ENCODE peak calls at places on chromosome 1, in four cellular contexts. D is CD8-positive, alpha-beta T cell; O is fibroblast of the aortic adventitia; T is endodermal cell. M is an unnamed sample.

GRCh38 chr1:218658899-218659298 is 313.8 kb downstream of the TGFB2 start:
- DNase-seq in D (no peak), O (peak), T (no peak), M (peak)

GRCh38 chr1:16141573-16142336 is 14.1 kb downstream of the EPHA2 start:
- DNase-seq in D (no peak), O (no peak), T (no peak), M (no peak)

GRCh38 chr1:9313576-9313975 is 20.9 kb downstream of the SPSB1 start:
- DNase-seq in D (no peak), O (no peak), T (no peak), M (no peak)

GRCh38 chr1:43421396-43421795 is 31.7 kb downstream of the SZT2 start:
- DNase-seq in D (no peak), O (no peak), T (no peak), M (no peak)

GRCh38 chr1:155844860-155845259 is 12.2 kb downstream of the GON4L start:
- DNase-seq in D (no peak), O (no peak), T (no peak), M (no peak)

GRCh38 chr1:201480231-201481003 is 11.4 kb upstream of the PHLDA3 start:
- DNase-seq in D (peak), O (peak), T (peak), M (peak)

GRCh38 chr1:227768640-227769039 is 33.4 kb downstream of the SNAP47 start:
- DNase-seq in D (no peak), O (no peak), T (no peak), M (no peak)

GRCh38 chr1:154276797-154277196 is 4.4 kb downstream of the HAX1 start:
- DNase-seq in D (no peak), O (no peak), T (peak), M (no peak)

GRCh38 chr1:82775402-82776000 is 974.8 kb downstream of the ADGRL2 start:
- DNase-seq in D (no peak), O (peak), T (peak), M (peak)

DNA sequence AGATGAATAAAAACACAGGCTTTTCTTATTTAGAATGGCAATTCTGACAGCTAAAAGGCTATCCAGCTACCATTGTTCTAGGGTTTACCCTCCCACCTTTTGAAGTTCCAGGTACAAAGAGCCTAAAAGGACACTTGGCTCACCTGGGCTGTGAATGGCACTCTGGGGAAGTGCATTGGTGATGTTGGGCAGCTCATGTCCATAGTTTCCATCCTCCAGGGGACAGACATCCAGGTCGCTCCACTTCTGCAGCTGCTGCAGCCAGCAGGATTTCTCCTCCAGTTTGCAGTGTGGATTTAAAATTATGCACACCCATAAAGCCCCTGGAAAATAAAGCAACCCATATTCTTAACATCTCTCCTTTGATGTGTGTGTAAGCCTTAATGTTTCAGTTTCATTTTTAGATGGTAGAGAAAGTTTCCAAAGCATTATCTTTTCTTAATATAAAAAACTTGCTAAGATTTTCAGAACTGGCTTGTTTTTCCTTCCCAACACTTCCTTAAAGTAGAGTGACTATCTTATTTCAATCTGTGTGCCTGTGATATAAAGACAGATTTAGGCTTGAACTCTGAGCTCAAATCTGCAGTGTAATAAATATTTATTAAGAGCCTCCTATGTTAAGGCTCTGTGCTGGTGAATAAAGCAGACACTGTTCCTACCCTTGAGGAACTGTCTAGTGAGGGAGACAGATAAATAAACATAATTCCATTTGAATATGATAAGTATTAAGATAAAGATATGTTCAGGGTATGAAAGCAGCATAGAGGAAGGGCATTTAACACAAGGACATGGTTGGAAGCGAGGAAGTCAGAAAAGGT is 39.1 kb downstream of the UROD start:
- DNase-seq in D (no peak), O (no peak), T (no peak), M (no peak)
- TF ChIP-seq CTCF in D (no peak), O (no peak), T (no peak), M (no peak)

GRCh38 chr1:68384321-68384813 is 65.4 kb downstream of the RPE65 start:
- DNase-seq in D (no peak), O (peak), T (no peak), M (peak)
- TF ChIP-seq CTCF in D (no peak), O (peak), T (no peak), M (peak)

GRCh38 chr1:69220672-69221071 is 347.1 kb upstream of the LRRC7 start:
- DNase-seq in D (no peak), O (no peak), T (no peak), M (no peak)

GRCh38 chr1:69223156-69223555 is 344.6 kb upstream of the LRRC7 start:
- DNase-seq in D (no peak), O (no peak), T (no peak), M (no peak)

GRCh38 chr1:69215883-69216282 is 351.8 kb upstream of the LRRC7 start:
- DNase-seq in D (no peak), O (no peak), T (no peak), M (no peak)

DNA sequence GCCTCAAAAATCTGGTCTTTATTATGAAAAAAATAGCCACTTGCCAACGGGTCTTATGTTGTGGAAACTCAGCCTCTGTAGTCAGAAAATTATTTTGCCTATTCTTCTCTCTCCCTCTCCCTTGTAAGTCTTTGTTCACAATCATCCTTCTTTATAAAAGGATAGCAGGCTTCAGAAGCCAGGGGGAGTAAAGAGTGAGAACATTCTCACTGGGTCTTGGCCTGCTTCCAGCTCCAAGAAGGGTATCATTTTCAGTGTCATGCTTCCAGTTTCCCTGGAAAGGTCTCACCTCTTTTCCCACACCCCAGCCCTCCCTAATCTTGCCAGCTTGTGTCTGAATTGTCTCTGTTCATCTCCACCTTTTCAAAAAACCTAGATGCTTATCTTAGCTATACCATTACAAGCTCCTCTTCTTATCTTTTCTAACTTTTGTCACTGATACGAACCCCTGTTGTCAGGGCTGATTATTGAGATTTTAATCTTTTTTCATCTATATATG is 346.2 kb upstream of the LRRC7 start:
- DNase-seq in D (no peak), O (no peak), T (peak), M (no peak)
- TF ChIP-seq CTCF in D (no peak), O (no peak), T (peak), M (no peak)

GRCh38 chr1:231211005-231211857 is 29.8 kb upstream of the GNPAT start:
- DNase-seq in D (peak), O (peak), T (peak), M (peak)
- TF ChIP-seq CTCF in D (peak), O (peak), T (peak), M (peak)